ENCODE peak calls at places on chromosomes 7 and 10, in eight cellular contexts. E is Calu3; U is activated CD8-positive, alpha-beta T cell treated with anti-CD3 and anti-CD28 coated beads for 36 hours; S is H9; H is WERI-Rb-1; B is glutamatergic neuron; Q is stomach; W is CD8-positive, alpha-beta T cell. J is an unnamed sample.

GRCh38 chr10:122576291-122576690 is 15.7 kb downstream of the DMBT1 start:
- DNase-seq in E (no peak), U (no peak), S (no peak), H (no peak), B (no peak), Q (no peak), W (no peak), J (no peak)

GRCh38 chr10:22058195-22058594 is 54.7 kb upstream of the DNAJC1 start:
- DNase-seq in E (no peak), U (no peak), S (no peak), H (no peak), B (no peak), Q (no peak), W (no peak), J (no peak)

GRCh38 chr7:114789942-114790341 is 132.0 kb upstream of the MDFIC start:
- DNase-seq in E (no peak), U (no peak), S (no peak), H (no peak), B (no peak), Q (no peak), W (no peak), J (no peak)

GRCh38 chr7:132548489-132549078 is 27.7 kb downstream of the PLXNA4 start:
- DNase-seq in E (no peak), U (peak; percentile 72), S (no peak), H (no peak), B (no peak), Q (no peak), W (no peak), J (no peak)

GRCh38 chr10:33365871-33366411 is 31.5 kb upstream of the NRP1 start:
- DNase-seq in E (peak; percentile 60), U (peak; percentile 56), S (no peak), H (no peak), B (no peak), Q (no peak), W (no peak), J (no peak)

GRCh38 chr10:32964261-32964660 is 6.2 kb upstream of the ITGB1 start:
- DNase-seq in E (no peak), U (no peak), S (no peak), H (no peak), B (no peak), Q (no peak), W (no peak), J (no peak)

GRCh38 chr7:19410096-19410495 is 264.9 kb upstream of the FERD3L start:
- DNase-seq in E (no peak), U (no peak), S (no peak), H (no peak), B (no peak), Q (no peak), W (no peak), J (no peak)

GRCh38 chr7:32774411-32774970 is 117.1 kb downstream of the KBTBD2 start:
- DNase-seq in E (no peak), U (no peak), S (no peak), H (no peak), B (no peak), Q (no peak), W (no peak), J (no peak)

GRCh38 chr7:27185708-27186449 is 847 bp upstream of the HOXA11 start:
- DNase-seq in E (no peak), U (no peak), S (peak; percentile 35), H (peak; percentile 9), B (peak; percentile 19), Q (peak; percentile 7), W (no peak), J (no peak)

GRCh38 chr7:22193361-22194016 is 163.5 kb downstream of the RAPGEF5 start:
- DNase-seq in E (no peak), U (no peak), S (peak; percentile 84), H (peak; percentile 76), B (peak; percentile 76), Q (no peak), W (no peak), J (no peak)

GRCh38 chr7:24869572-24869971 is 110.4 kb downstream of the OSBPL3 start:
- DNase-seq in E (no peak), U (no peak), S (no peak), H (no peak), B (no peak), Q (no peak), W (no peak), J (no peak)

GRCh38 chr7:84647797-84648762 is 453.5 kb upstream of the SEMA3A start:
- DNase-seq in E (no peak), U (no peak), S (no peak), H (no peak), B (no peak), Q (no peak), W (no peak), J (no peak)

GRCh38 chr7:47600199-47601118 is 18.5 kb upstream of the TNS3 start:
- DNase-seq in E (peak; percentile 69), U (no peak), S (no peak), H (no peak), B (no peak), Q (peak; percentile 47), W (no peak), J (no peak)

GRCh38 chr10:90945496-90946070 is 24.7 kb upstream of the ANKRD1 start:
- DNase-seq in E (no peak), U (no peak), S (no peak), H (no peak), B (no peak), Q (no peak), W (no peak), J (no peak)

GRCh38 chr10:78338717-78339116 is 305.1 kb downstream of the RPS24 start:
- DNase-seq in E (no peak), U (no peak), S (no peak), H (no peak), B (no peak), Q (no peak), W (no peak), J (no peak)

GRCh38 chr10:123967626-123968243 is 76.1 kb upstream of the CPXM2 start:
- DNase-seq in E (peak; percentile 71), U (peak; percentile 71), S (peak; percentile 84), H (peak; percentile 67), B (peak; percentile 90), Q (peak; percentile 67), W (peak; percentile 34), J (peak; percentile 90)

GRCh38 chr10:70681731-70682005 is 9.4 kb downstream of the ADAMTS14 start:
- DNase-seq in E (no peak), U (no peak), S (no peak), H (peak; percentile 36), B (no peak), Q (no peak), W (no peak), J (no peak)

GRCh38 chr7:138891446-138891810 is 89.8 kb downstream of the KIAA1549 start:
- DNase-seq in E (no peak), U (no peak), S (no peak), H (no peak), B (no peak), Q (no peak), W (no peak), J (no peak)

GRCh38 chr10:60767424-60767823 is 10.9 kb upstream of the CDK1 start:
- DNase-seq in E (no peak), U (no peak), S (no peak), H (no peak), B (no peak), Q (no peak), W (no peak), J (no peak)

GRCh38 chr10:48655426-48656240 is 29.0 kb upstream of the WDFY4 start:
- DNase-seq in E (peak; percentile 59), U (no peak), S (no peak), H (no peak), B (peak; percentile 44), Q (peak; percentile 77), W (no peak), J (no peak)

GRCh38 chr7:45993621-45994020 is 72.5 kb upstream of the IGFBP3 start:
- DNase-seq in E (no peak), U (no peak), S (no peak), H (no peak), B (no peak), Q (no peak), W (no peak), J (no peak)

GRCh38 chr7:70595741-70596574 is 536.0 kb upstream of the GALNT17 start:
- DNase-seq in E (no peak), U (peak; percentile 25), S (peak; percentile 62), H (peak; percentile 61), B (peak; percentile 59), Q (peak; percentile 33), W (no peak), J (peak; percentile 75)

GRCh38 chr10:46282460-46283216 is 4.2 kb upstream of the ANTXRL start:
- DNase-seq in E (peak; percentile 73), U (peak; percentile 64), S (peak; percentile 64), H (peak; percentile 91), B (peak; percentile 65), Q (peak; percentile 80), W (peak; percentile 67), J (peak; percentile 72)

DNA sequence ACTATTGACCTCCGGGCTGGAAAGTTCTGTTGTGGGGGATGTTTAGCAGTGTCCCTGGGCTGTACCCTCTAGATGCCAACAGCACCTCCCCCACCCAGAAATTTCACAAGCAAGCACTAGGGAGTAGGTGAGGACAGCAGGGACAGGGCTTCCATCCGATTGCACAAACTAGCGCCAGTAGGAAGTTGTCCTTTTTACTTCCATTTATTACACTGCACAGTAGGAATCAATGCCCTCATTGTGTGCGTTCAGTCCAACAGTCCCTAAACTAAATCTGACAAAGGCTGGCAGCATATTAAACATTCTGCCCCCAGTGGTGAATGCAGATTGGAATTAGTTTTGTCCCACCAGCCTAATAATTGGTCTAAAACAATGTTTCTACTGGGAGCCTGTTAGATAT is 6.4 kb upstream of the SOSTDC1 start:
- DNase-seq in E (no peak), U (no peak), S (no peak), H (no peak), B (no peak), Q (no peak), W (no peak), J (no peak)
- TF ChIP-seq CTCF in E (no peak), U (no peak), S (no peak), H (no peak), B (no peak), Q (no peak), W (no peak), J (no peak)

DNA sequence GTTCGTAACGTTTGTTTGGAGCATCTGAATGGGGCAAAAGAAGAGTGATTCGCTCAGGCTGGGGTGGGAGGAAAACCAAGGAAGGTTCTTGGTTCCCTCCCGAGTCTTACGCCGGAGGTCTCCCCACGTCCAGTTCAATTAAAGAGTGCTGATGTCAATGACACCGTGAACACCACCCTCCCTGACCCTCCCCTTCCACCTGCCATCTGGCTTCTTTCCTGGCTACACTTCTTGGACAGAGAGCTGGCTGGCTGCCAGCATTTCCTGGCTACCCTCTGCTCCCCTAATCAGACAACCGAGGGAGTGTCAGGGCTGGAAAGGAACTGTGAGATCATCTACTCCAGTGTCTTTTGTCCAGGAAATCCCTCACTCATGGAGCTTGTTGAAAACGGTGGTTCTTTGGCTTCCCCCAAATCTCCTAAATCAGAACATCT is 24.1 kb upstream of the FFAR4 start:
- DNase-seq in E (no peak), U (no peak), S (no peak), H (peak; percentile 98), B (peak; percentile 58), Q (peak; percentile 45), W (no peak), J (no peak)
- TF ChIP-seq CTCF in E (no peak), U (peak; percentile 47), S (no peak), H (no peak), B (peak; percentile 51), Q (no peak), W (peak; percentile 1), J (no peak)

GRCh38 chr7:16740623-16740953 is 13.0 kb upstream of the TSPAN13 start:
- DNase-seq in E (no peak), U (no peak), S (no peak), H (no peak), B (no peak), Q (no peak), W (no peak), J (no peak)
- TF ChIP-seq CTCF in E (no peak), U (no peak), S (no peak), H (no peak), B (no peak), Q (no peak), W (no peak), J (no peak)

GRCh38 chr10:14439451-14440259 is 108.9 kb upstream of the FRMD4A start:
- DNase-seq in E (no peak), U (no peak), S (no peak), H (no peak), B (no peak), Q (no peak), W (no peak), J (no peak)
- TF ChIP-seq CTCF in E (no peak), U (no peak), S (no peak), H (no peak), B (no peak), Q (no peak), W (no peak), J (no peak)

J was measured in GM13977.